ENCODE peak calls at places on chromosomes 6 and 20, in five cellular contexts. Z is heart left ventricle, N is H1, V is psoas muscle, F is transverse colon. D is an unnamed sample.

GRCh38 chr6:128508588-128509296 is 11.7 kb downstream of the PTPRK start:
- DNase-seq in N (no peak), Z (no peak), F (no peak), V (no peak), D (no peak)

GRCh38 chr20:5001174-5002076 is at the start of gene SLC23A2:
- DNase-seq in N (peak; percentile 75), F (peak; percentile 51), V (peak; percentile 56), Z (peak; percentile 51), D (peak; percentile 25)

GRCh38 chr20:11496382-11496781 is 421.3 kb upstream of the BTBD3 start:
- DNase-seq in F (no peak), N (no peak), Z (no peak), V (no peak), D (no peak)

GRCh38 chr6:56683882-56684281 is 41.2 kb upstream of the DST start:
- DNase-seq in N (no peak), Z (no peak), F (peak; percentile 42), V (no peak), D (peak; percentile 13)

GRCh38 chr6:159061805-159062563 is 17.2 kb upstream of the TAGAP start:
- DNase-seq in V (no peak), N (no peak), Z (no peak), F (no peak), D (no peak)

GRCh38 chr6:65299236-65299635 is 407.8 kb downstream of the EYS start:
- DNase-seq in N (no peak), Z (no peak), F (no peak), V (no peak), D (no peak)

GRCh38 chr6:142009647-142010046 is 123.1 kb upstream of the GJE1 start:
- DNase-seq in N (no peak), F (no peak), Z (no peak), V (no peak), D (no peak)

GRCh38 chr6:13863699-13864155 is 49.4 kb upstream of the MCUR1 start:
- DNase-seq in Z (no peak), F (no peak), V (no peak), N (no peak), D (no peak)

GRCh38 chr6:74734901-74735300 is 471.0 kb downstream of the COL12A1 start:
- DNase-seq in V (no peak), Z (no peak), N (no peak), F (no peak), D (no peak)

GRCh38 chr6:43911625-43912577 is 141.9 kb downstream of the VEGFA start:
- DNase-seq in F (no peak), N (no peak), V (peak; percentile 6), Z (no peak), D (no peak)

GRCh38 chr6:34059136-34059731 is 86.7 kb downstream of the GRM4 start:
- DNase-seq in Z (no peak), F (no peak), N (no peak), V (no peak), D (no peak)

GRCh38 chr6:15287670-15288069 is 41.8 kb downstream of the JARID2 start:
- DNase-seq in F (no peak), N (no peak), V (no peak), Z (no peak), D (no peak)

GRCh38 chr6:160667854-160668481 is 3.9 kb upstream of the LPA start:
- DNase-seq in N (peak; percentile 75), V (no peak), Z (no peak), F (no peak), D (peak; percentile 62)

GRCh38 chr6:109738200-109738599 is 47.1 kb downstream of the FIG4 start:
- DNase-seq in N (no peak), V (no peak), Z (no peak), F (no peak), D (no peak)

DNA sequence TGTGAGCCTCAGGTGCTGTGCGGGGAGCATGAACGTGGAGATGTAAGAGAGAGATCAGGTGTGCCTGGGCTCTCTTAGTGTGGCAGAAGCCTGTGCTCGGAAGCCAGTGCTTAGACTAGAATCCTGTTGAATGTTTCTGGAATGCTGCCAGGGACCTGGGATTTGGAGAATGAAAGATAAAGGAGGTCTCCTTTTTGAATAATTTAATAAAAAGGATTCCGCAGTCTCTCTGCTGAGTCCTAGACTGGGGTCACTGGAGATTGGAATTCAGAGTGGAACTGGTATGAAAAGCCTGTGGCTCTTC is 18.8 kb upstream of the EFCAB8 start:
- DNase-seq in V (no peak), N (no peak), Z (no peak), F (no peak), D (no peak)
- H3K36me3 ChIP-seq in V (peaks cover 88% of the 10 kb centered on the region), N (peaks cover 32% of the 10 kb centered on the region), Z (peaks cover 26% of the 10 kb centered on the region), F (no peaks in the 10 kb centered on the region), D (peaks cover 28% of the 10 kb centered on the region)

DNA sequence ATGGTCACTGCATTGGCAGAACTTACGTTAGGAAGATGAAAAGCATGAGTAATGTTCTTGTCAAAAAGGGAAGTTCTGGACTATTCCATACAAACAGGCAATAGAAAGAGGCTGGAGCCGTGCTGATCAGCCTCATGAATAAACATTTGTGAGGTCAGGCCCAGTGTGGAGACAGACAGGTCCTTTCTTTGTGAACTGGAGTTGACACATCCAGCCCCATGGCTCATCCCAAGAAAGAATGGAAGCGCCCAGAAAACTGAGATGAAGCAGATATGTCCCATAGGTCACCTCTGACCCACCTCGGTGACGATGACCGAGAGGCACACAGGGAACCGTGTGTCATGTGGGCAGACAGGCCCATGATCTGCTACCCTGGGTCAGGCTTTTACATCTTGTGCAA is 276.0 kb upstream of the SGK1 start:
- DNase-seq in N (no peak), Z (no peak), F (no peak), V (no peak), D (no peak)
- H3K27ac ChIP-seq in N (no peak overlapping the region), Z (no peak overlapping the region), F (no peak overlapping the region), V (no peak overlapping the region), D (no peak overlapping the region)

DNA sequence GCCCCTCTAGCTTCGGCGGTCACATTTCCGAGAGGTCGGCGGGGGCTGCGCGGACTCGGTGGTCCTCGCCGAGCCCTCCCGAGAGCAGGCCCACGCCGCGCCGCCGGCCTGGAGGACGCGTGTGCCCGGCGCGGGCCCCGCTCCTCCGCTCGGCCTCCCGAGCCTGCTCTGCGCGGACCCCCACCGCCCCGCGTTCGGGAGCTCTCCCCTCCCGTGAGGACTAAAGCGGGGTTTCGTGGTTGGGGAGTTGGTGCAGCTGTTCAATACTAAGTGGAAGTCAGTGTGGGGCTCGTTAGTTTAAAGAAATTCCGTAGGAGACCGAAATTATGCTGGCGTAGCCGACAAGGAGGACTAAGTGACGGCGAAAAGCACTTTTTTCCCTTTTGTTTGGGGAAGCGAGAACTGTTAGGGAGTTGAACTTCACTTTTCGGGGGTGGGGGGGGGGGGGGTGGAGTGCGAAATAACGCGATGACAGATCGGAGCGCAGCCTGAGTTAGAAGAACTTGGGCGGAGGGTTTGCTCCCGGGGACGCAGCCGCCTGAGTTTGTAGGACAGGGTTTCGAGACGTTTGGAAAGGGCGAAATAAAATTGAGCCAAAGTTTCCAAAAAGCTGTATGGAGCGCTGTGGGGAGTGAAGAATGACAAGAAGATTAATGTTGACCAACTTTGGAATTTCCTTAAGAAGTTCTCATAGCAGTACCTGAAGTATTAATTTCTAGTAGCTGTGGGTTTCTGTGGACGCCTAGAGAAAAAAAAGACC is 1.3 kb downstream of the QKI start:
- DNase-seq in Z (peak; percentile 60), V (peak; percentile 78), N (no peak), F (peak; percentile 41), D (peak; percentile 49)
- H3K4me1 ChIP-seq in Z (peaks cover 15% of the 10 kb centered on the region), V (peaks cover 19% of the 10 kb centered on the region), N (peaks cover 2% of the 10 kb centered on the region), F (peaks cover 22% of the 10 kb centered on the region), D (peaks cover 35% of the 10 kb centered on the region)

DNA sequence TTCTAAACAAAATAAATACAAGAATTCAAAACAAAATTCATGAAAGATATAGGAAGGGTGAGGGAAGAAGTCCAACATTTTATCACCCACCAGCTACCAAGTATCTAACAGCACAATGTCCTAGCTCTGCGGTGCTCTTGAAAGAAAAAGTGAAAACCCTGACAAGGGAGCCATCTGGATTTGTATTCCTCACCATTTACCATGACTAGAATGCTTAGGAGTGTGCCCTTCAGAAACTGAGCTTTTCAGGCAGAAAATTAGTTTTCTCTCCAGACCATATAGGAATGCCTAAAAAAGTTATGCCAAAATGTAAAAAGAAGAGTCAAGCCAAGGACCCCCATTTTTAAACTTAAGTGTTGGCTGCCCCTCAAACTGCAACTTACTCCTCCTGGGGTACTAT is 4.5 kb downstream of the SNX5 start:
- DNase-seq in Z (no peak), F (no peak), V (no peak), N (no peak), D (no peak)
- H3K36me3 ChIP-seq in Z (no peaks in the 10 kb centered on the region), F (no peaks in the 10 kb centered on the region), V (no peaks in the 10 kb centered on the region), N (no peaks in the 10 kb centered on the region), D (no peaks in the 10 kb centered on the region)

DNA sequence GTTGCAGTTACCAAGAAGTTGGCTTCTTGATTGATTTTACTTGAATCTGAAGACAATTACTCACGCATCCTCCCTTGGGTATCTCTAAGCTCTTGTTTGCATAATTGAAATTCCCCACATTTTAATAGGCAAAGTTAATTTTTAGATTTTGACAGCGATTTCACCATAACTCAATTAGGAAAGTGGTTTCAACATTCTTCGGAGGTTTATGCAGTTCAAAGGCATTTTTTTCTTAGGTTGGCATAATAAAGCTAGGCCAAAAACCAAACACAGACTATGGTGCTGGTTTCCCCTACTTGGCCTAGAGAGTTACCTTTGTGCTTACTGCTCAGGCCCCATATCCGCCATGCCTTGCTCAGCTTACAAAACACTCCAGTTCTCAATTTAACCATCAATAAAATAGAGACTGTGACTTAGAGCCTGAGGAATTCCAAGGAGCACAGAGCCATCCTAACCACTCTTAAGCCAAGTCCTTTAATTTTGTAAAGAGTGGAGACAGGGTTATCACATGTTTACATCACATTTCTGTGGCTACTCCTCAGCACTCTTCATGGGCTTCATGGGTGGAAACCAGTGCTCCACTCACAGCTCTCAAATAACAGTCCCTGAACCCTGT is 32.1 kb downstream of the LAMA4 start:
- DNase-seq in Z (no peak), V (no peak), N (no peak), F (no peak), D (no peak)
- H3K27ac ChIP-seq in Z (peak overlapping the region; percentile 48), V (peak overlapping the region; percentile 30), N (no peak overlapping the region), F (peak overlapping the region; percentile 86), D (no peak overlapping the region)

GRCh38 chr6:168528457-168529095 is 87.6 kb downstream of the SMOC2 start:
- DNase-seq in N (no peak), V (no peak), Z (no peak), F (no peak), D (no peak)

GRCh38 chr6:168530653-168531071 is 89.7 kb downstream of the SMOC2 start:
- DNase-seq in V (no peak), Z (no peak), F (no peak), N (no peak), D (no peak)

GRCh38 chr6:168527451-168528210 is 86.6 kb downstream of the SMOC2 start:
- DNase-seq in Z (no peak), V (no peak), N (no peak), F (no peak), D (no peak)

GRCh38 chr6:168526841-168527281 is 85.9 kb downstream of the SMOC2 start:
- DNase-seq in F (peak; percentile 29), N (no peak), V (peak; percentile 64), Z (peak; percentile 58), D (no peak)

GRCh38 chr6:168529214-168529613 is 88.2 kb downstream of the SMOC2 start:
- DNase-seq in F (no peak), V (no peak), N (no peak), Z (no peak), D (no peak)
- H3K4me1 ChIP-seq in F (peaks cover 10% of the 10 kb centered on the region), V (no peaks in the 10 kb centered on the region), N (peaks cover 2% of the 10 kb centered on the region), Z (peaks cover 7% of the 10 kb centered on the region), D (peaks cover 20% of the 10 kb centered on the region)

D was measured in pancreas.